ENCODE peak calls at places on chromosomes 4 and X, in six cellular contexts. I is fibroblast of mammary gland, W is brain microvascular endothelial cell, Z is psoas muscle, E is transverse colon, R is tibial artery. K is an unnamed sample.

GRCh38 chr4:56908206-56909082 is 744 bp downstream of the REST start:
- DNase-seq in Z (peak), R (peak), W (peak), I (peak), E (peak), K (peak)

GRCh38 chr4:156941940-156942548 is 29.6 kb downstream of the PDGFC start:
- DNase-seq in I (peak), W (peak), Z (no peak), R (no peak), E (peak), K (peak)

GRCh38 chr4:186291256-186291890 is 25.4 kb downstream of the F11 start:
- DNase-seq in E (no peak), I (no peak), Z (no peak), R (no peak), W (no peak), K (no peak)

GRCh38 chr4:68606240-68606639 is 30.1 kb upstream of the UGT2B17 start:
- DNase-seq in Z (no peak), E (no peak), W (no peak), I (no peak), R (no peak), K (no peak)

GRCh38 chrX:74521961-74522833 is 92.2 kb downstream of the RLIM start:
- DNase-seq in R (no peak), I (peak), Z (no peak), W (no peak), E (no peak), K (peak)

GRCh38 chr4:169131556-169132208 is 121.6 kb upstream of the CBR4 start:
- DNase-seq in Z (no peak), E (no peak), I (no peak), R (no peak), W (no peak), K (no peak)

GRCh38 chr4:90317785-90318184 is 190.6 kb downstream of the CCSER1 start:
- DNase-seq in E (no peak), I (peak), R (no peak), W (peak), Z (no peak), K (peak)

GRCh38 chr4:102518703-102519131 is 17.6 kb downstream of the NFKB1 start:
- DNase-seq in Z (no peak), I (no peak), E (no peak), R (no peak), W (no peak), K (no peak)

GRCh38 chr4:122246551-122246950 is 94.4 kb downstream of the BLTP1 start:
- DNase-seq in Z (no peak), W (no peak), I (no peak), R (no peak), E (no peak), K (no peak)

GRCh38 chr4:19739101-19739651 is 512.5 kb upstream of the SLIT2 start:
- DNase-seq in R (no peak), Z (no peak), W (peak), E (no peak), I (peak), K (peak)

GRCh38 chr4:47368211-47368610 is 95.3 kb downstream of the COMMD8 start:
- DNase-seq in Z (no peak), E (no peak), R (no peak), I (no peak), W (no peak), K (no peak)

GRCh38 chr4:169823685-169824084 is 65.9 kb upstream of the HPF1 start:
- DNase-seq in R (no peak), I (peak), E (peak), W (peak), Z (no peak), K (peak)

GRCh38 chrX:43882294-43882681 is at the start of gene MAOB:
- DNase-seq in R (peak), E (peak), Z (peak), W (no peak), I (peak), K (no peak)

GRCh38 chrX:155865193-155865592 is 16.0 kb upstream of the VAMP7 start:
- DNase-seq in E (no peak), R (no peak), W (no peak), I (no peak), Z (no peak), K (no peak)

GRCh38 chrX:18935893-18936292 is 48.0 kb downstream of the PHKA2 start:
- DNase-seq in Z (no peak), E (no peak), W (no peak), I (no peak), R (no peak), K (no peak)

GRCh38 chr4:77201343-77201742 is 44.3 kb downstream of the CCNG2 start:
- DNase-seq in E (no peak), Z (no peak), R (no peak), W (peak), I (peak), K (peak)

GRCh38 chrX:132393992-132394391 is 94.8 kb downstream of the MBNL3 start:
- DNase-seq in E (no peak), R (no peak), Z (no peak), I (peak), W (no peak), K (no peak)

GRCh38 chr4:41400296-41400695 is 137.7 kb upstream of the LIMCH1 start:
- DNase-seq in E (no peak), R (no peak), W (no peak), Z (no peak), I (no peak), K (no peak)

GRCh38 chr4:173152104-173152503 is 16.5 kb upstream of the GALNT7 start:
- DNase-seq in R (no peak), Z (no peak), E (no peak), I (no peak), W (no peak), K (no peak)

GRCh38 chr4:145760176-145760575 is 80.2 kb downstream of the C4orf51 start:
- DNase-seq in I (no peak), W (no peak), Z (no peak), R (no peak), E (no peak), K (no peak)

GRCh38 chr4:10006604-10007435 is 14.5 kb downstream of the SLC2A9 start:
- DNase-seq in W (no peak), R (no peak), E (peak), Z (peak), I (peak), K (peak)

GRCh38 chr4:153243464-153243863 is 39.2 kb downstream of the TRIM2 start:
- DNase-seq in E (no peak), Z (no peak), W (no peak), I (no peak), R (no peak), K (no peak)

GRCh38 chrX:20362268-20363002 is 95.7 kb upstream of the RPS6KA3 start:
- DNase-seq in W (peak), Z (no peak), I (peak), E (no peak), R (no peak), K (peak)

GRCh38 chr4:78121338-78121904 is 64.3 kb downstream of the FRAS1 start:
- DNase-seq in Z (peak), W (no peak), I (no peak), R (no peak), E (no peak), K (no peak)

GRCh38 chrX:129754266-129755024 is 15.7 kb downstream of the XPNPEP2 start:
- DNase-seq in I (no peak), R (no peak), W (no peak), Z (peak), E (no peak), K (no peak)

GRCh38 chr4:244471-244870 is 60.8 kb downstream of the ZNF732 start:
- DNase-seq in I (peak), E (peak), W (peak), Z (no peak), R (no peak), K (peak)

GRCh38 chr4:184648220-184649025 is 824 bp downstream of the CASP3 start:
- DNase-seq in Z (peak), R (peak), E (peak), W (no peak), I (peak), K (peak)

DNA sequence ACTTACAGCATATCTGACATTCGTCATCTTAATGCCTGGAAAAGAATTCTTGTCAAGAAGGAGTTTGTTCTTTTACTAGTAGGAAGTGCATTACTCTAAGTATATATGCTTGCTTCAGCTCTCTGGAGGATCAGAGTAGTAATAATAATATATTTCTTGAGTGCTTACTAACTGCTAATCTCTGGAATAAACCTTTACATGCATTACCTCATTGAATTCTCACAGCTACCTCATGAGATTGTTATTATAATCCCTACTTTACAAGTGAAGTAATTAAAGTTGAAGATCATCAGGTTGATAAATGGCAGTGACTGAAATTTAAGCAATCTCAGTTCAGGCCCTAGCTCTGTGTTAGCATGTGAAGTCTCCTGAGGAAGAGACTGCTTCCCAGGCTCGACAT is 115.0 kb upstream of the PDE5A start:
- DNase-seq in E (no peak), W (no peak), I (no peak), Z (no peak), R (no peak), K (no peak)
- TF ChIP-seq CTCF in E (no peak), W (no peak), I (no peak), Z (no peak), R (no peak), K (no peak)

DNA sequence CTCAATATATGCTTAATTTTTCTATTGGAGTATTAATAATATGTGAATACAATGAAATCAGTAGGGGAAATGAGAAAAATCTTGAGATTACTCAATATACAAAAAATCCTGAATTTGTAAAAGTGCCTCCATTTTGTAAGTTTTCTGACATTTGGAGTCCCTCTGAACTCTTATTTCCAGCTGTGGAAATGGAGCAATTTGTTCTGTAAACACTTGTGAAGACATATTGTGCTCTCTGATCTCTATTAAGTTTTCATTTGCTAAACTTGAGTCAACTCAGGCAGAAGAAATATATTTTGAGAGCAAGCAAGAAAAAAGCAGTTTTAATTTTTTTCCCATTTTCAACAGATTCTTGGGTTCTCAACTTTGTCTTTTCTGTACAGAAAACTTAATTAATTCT is 51.4 kb upstream of the PCDH18 start:
- DNase-seq in W (no peak), Z (no peak), R (no peak), I (no peak), E (no peak), K (no peak)
- H3K4me3 ChIP-seq in W (no peak), Z (no peak), R (no peak), I (no peak), E (no peak), K (no peak)

GRCh38 chrX:72540318-72540717 is 32.3 kb downstream of the HDAC8 start:
- DNase-seq in I (peak), E (no peak), R (no peak), Z (no peak), W (no peak), K (peak)

GRCh38 chrX:72545990-72546389 is 26.7 kb downstream of the HDAC8 start:
- DNase-seq in R (no peak), E (peak), W (peak), Z (no peak), I (peak), K (peak)
- TF ChIP-seq CTCF in R (no peak), E (peak), W (peak), Z (no peak), I (peak), K (peak)

GRCh38 chrX:48684134-48684533 is 535 bp downstream of the WAS start:
- DNase-seq in W (no peak), E (no peak), I (no peak), R (no peak), Z (no peak), K (no peak)
- H3K4me3 ChIP-seq in W (no peak), E (no peak), I (no peak), R (peak), Z (peak), K (no peak)

DNA sequence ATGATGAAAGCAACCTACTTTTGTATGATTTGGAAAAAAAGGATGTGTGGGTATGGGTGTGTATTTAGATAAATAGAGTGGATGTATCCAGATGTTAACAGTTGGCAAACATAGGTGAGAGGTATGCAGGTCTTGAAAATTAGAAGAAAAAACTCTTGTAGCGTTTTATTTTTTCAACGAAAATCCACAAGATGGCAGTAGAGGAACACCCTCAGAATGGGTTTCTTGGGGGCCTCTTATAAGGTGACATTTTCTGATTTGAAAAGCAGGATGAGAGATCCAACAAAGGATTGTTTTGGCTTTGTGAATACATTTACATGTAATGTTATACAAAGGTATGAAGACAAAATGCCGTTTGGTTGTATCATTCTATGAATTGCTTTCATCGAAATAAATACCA is 68.3 kb downstream of the FMR1NB start:
- DNase-seq in I (peak), W (no peak), E (no peak), Z (no peak), R (no peak), K (peak)
- TF ChIP-seq CTCF in I (peak), W (peak), E (peak), Z (peak), R (peak), K (peak)

DNA sequence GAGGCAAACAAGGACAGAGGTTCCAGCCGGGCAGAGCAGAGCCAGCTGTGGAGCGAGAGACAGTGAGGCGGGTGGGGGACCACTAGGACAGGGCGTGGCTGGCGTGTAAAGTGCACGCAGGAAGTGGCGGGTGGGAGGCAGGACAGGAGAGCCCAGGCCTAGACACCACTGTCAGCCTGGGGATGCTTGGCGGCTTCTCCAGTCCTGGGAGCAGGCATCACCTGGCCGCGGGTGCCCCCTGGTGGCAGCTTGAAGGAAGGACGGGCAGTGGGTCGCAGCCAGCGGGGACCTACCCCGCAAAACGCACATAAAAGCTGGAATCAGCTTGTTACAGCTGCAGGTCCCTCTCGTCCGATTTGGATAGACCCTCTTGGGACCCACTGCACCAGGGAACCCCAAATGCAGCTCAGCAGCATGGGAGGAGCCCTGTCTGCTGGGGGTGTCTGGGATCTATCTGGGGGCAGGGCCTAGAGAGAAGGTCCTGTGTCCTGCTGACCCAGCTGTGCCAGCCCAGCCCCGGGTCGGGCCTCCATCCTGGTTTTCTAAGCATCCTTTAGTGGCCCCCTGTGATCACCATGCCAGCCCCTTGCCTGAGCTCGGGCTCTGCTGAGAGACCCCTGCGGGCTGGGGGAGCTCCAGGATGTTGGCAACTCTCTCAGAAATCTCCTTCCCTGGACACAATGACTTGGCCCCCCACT is 57.7 kb downstream of the WFS1 start:
- DNase-seq in I (peak), Z (peak), W (peak), E (peak), R (peak), K (peak)
- H3K4me3 ChIP-seq in I (no peak), Z (no peak), W (no peak), E (no peak), R (no peak), K (no peak)

K was measured in cardiac fibroblast.